ENCODE peak calls at places on chromosomes 2 and 18, in six cellular contexts. One of them, this sample, is unnamed. For H3K27me3, the result is how much of the 10 kb centered on the place peaks cover.

GRCh38 chr2:64226611-64227010 is 82.4 kb upstream of the PELI1 start:
- DNase-seq in aorta: no peak
- DNase-seq in heart left ventricle: no peak
- DNase-seq in testis: no peak
- DNase-seq in breast epithelium: no peak
- DNase-seq in left lung: no peak
- DNase-seq in this sample: no peak

GRCh38 chr2:23656597-23656973 is 270.3 kb downstream of the ATAD2B start:
- DNase-seq in left lung: no peak
- DNase-seq in testis: no peak
- DNase-seq in breast epithelium: no peak
- DNase-seq in aorta: no peak
- DNase-seq in heart left ventricle: no peak
- DNase-seq in this sample: peak

GRCh38 chr18:6683112-6683876 is 46.2 kb upstream of the ARHGAP28 start:
- DNase-seq in heart left ventricle: peak
- DNase-seq in testis: peak
- DNase-seq in aorta: no peak
- DNase-seq in left lung: no peak
- DNase-seq in breast epithelium: no peak
- DNase-seq in this sample: no peak

GRCh38 chr2:172087780-172088244 is 2.5 kb downstream of the DLX1 start:
- DNase-seq in heart left ventricle: no peak
- DNase-seq in breast epithelium: no peak
- DNase-seq in left lung: no peak
- DNase-seq in aorta: no peak
- DNase-seq in testis: no peak
- DNase-seq in this sample: no peak

GRCh38 chr2:54360055-54360792 is 95.9 kb upstream of the SPTBN1 start:
- DNase-seq in heart left ventricle: peak
- DNase-seq in aorta: no peak
- DNase-seq in testis: peak
- DNase-seq in left lung: no peak
- DNase-seq in breast epithelium: no peak
- DNase-seq in this sample: peak

GRCh38 chr18:23283933-23284430 is 148.7 kb downstream of the CABLES1 start:
- DNase-seq in heart left ventricle: no peak
- DNase-seq in aorta: no peak
- DNase-seq in left lung: no peak
- DNase-seq in breast epithelium: no peak
- DNase-seq in testis: no peak
- DNase-seq in this sample: peak

GRCh38 chr2:2743164-2743571 is 412.1 kb upstream of the MYT1L start:
- DNase-seq in testis: peak
- DNase-seq in aorta: peak
- DNase-seq in breast epithelium: no peak
- DNase-seq in heart left ventricle: peak
- DNase-seq in left lung: peak
- DNase-seq in this sample: peak

GRCh38 chr2:8061219-8061618 is 620.6 kb upstream of the ID2 start:
- DNase-seq in breast epithelium: no peak
- DNase-seq in heart left ventricle: no peak
- DNase-seq in aorta: no peak
- DNase-seq in left lung: no peak
- DNase-seq in testis: no peak
- DNase-seq in this sample: no peak

GRCh38 chr2:10408649-10409579 is 39.2 kb downstream of the ODC1 start:
- DNase-seq in left lung: peak
- DNase-seq in aorta: peak
- DNase-seq in testis: peak
- DNase-seq in heart left ventricle: peak
- DNase-seq in breast epithelium: peak
- DNase-seq in this sample: peak

GRCh38 chr2:222296911-222297599 is 1.7 kb downstream of the PAX3 start:
- DNase-seq in testis: no peak
- DNase-seq in breast epithelium: no peak
- DNase-seq in heart left ventricle: no peak
- DNase-seq in aorta: no peak
- DNase-seq in left lung: no peak
- DNase-seq in this sample: no peak

GRCh38 chr2:126729896-126730295 is 73.9 kb downstream of the GYPC start:
- DNase-seq in heart left ventricle: no peak
- DNase-seq in aorta: no peak
- DNase-seq in left lung: no peak
- DNase-seq in testis: no peak
- DNase-seq in breast epithelium: no peak
- DNase-seq in this sample: no peak

GRCh38 chr2:214881647-214882205 is 72.2 kb upstream of the BARD1 start:
- DNase-seq in breast epithelium: no peak
- DNase-seq in heart left ventricle: no peak
- DNase-seq in aorta: no peak
- DNase-seq in testis: no peak
- DNase-seq in left lung: no peak
- DNase-seq in this sample: no peak

GRCh38 chr18:49691177-49691608 is 122.1 kb downstream of the ACAA2 start:
- DNase-seq in breast epithelium: no peak
- DNase-seq in testis: no peak
- DNase-seq in aorta: peak
- DNase-seq in heart left ventricle: no peak
- DNase-seq in left lung: no peak
- DNase-seq in this sample: peak

GRCh38 chr2:56357655-56358295 is 174.0 kb downstream of the CCDC85A start:
- DNase-seq in heart left ventricle: no peak
- DNase-seq in breast epithelium: no peak
- DNase-seq in aorta: no peak
- DNase-seq in left lung: no peak
- DNase-seq in testis: no peak
- DNase-seq in this sample: no peak

GRCh38 chr2:60312618-60313017 is 240.8 kb downstream of the BCL11A start:
- DNase-seq in testis: no peak
- DNase-seq in heart left ventricle: no peak
- DNase-seq in left lung: no peak
- DNase-seq in breast epithelium: no peak
- DNase-seq in aorta: no peak
- DNase-seq in this sample: no peak

GRCh38 chr2:215607790-215608189 is 171.9 kb upstream of the FN1 start:
- DNase-seq in left lung: no peak
- DNase-seq in testis: no peak
- DNase-seq in breast epithelium: no peak
- DNase-seq in heart left ventricle: no peak
- DNase-seq in aorta: no peak
- DNase-seq in this sample: no peak

GRCh38 chr2:199392363-199392762 is 65.4 kb downstream of the SATB2 start:
- DNase-seq in breast epithelium: no peak
- DNase-seq in aorta: no peak
- DNase-seq in testis: no peak
- DNase-seq in heart left ventricle: no peak
- DNase-seq in left lung: no peak
- DNase-seq in this sample: no peak

GRCh38 chr2:218839430-218839829 is 7.8 kb upstream of the PRKAG3 start:
- DNase-seq in breast epithelium: no peak
- DNase-seq in left lung: no peak
- DNase-seq in aorta: peak
- DNase-seq in testis: no peak
- DNase-seq in heart left ventricle: no peak
- DNase-seq in this sample: no peak
- H3K27ac ChIP-seq in breast epithelium: no peak
- H3K27ac ChIP-seq in left lung: no peak
- H3K27ac ChIP-seq in aorta: no peak
- H3K27ac ChIP-seq in testis: no peak
- H3K27ac ChIP-seq in heart left ventricle: peak
- H3K27ac ChIP-seq in this sample: no peak

GRCh38 chr2:118990757-118991545 is 49.0 kb downstream of the MARCO start:
- DNase-seq in aorta: no peak
- DNase-seq in left lung: peak
- DNase-seq in testis: no peak
- DNase-seq in breast epithelium: no peak
- DNase-seq in heart left ventricle: peak
- DNase-seq in this sample: no peak

GRCh38 chr2:118989481-118989880 is 47.5 kb downstream of the MARCO start:
- DNase-seq in left lung: peak
- DNase-seq in breast epithelium: no peak
- DNase-seq in testis: no peak
- DNase-seq in heart left ventricle: peak
- DNase-seq in aorta: no peak
- DNase-seq in this sample: no peak

GRCh38 chr2:118988706-118989105 is 46.7 kb downstream of the MARCO start:
- DNase-seq in breast epithelium: no peak
- DNase-seq in aorta: no peak
- DNase-seq in heart left ventricle: peak
- DNase-seq in left lung: peak
- DNase-seq in testis: no peak
- DNase-seq in this sample: no peak

GRCh38 chr2:118986733-118987132 is 44.7 kb downstream of the MARCO start:
- DNase-seq in testis: no peak
- DNase-seq in breast epithelium: no peak
- DNase-seq in aorta: no peak
- DNase-seq in heart left ventricle: no peak
- DNase-seq in left lung: peak
- DNase-seq in this sample: no peak

DNA sequence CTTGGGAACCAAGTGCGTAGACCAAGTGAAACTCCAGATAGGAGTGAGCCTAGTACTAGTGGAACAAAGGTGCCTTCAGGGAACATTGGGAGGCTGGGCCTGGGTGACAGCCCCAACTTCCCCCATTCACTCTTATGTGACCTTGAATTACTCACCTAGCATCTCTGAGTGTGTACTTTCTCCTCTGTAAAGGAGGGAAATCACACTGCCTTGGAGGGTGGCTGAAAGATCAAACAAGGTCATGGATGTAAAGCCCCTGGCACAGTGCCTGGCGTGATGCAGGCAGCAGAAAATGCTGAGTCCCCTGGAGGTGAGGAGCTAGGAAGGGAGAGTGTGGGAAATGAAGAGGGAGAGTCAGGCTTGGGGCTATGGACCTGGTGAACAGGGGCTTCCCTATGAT is 45.9 kb downstream of the MARCO start:
- DNase-seq in heart left ventricle: peak
- DNase-seq in left lung: peak
- DNase-seq in testis: no peak
- DNase-seq in aorta: no peak
- DNase-seq in breast epithelium: no peak
- DNase-seq in this sample: no peak
- H3K27me3 ChIP-seq in heart left ventricle: under half
- H3K27me3 ChIP-seq in left lung: under half
- H3K27me3 ChIP-seq in testis: under half
- H3K27me3 ChIP-seq in aorta: under half
- H3K27me3 ChIP-seq in breast epithelium: under half
- H3K27me3 ChIP-seq in this sample: under half

GRCh38 chr2:9344434-9344833 is 78.9 kb downstream of the ITGB1BP1 start:
- DNase-seq in testis: no peak
- DNase-seq in aorta: no peak
- DNase-seq in heart left ventricle: no peak
- DNase-seq in breast epithelium: no peak
- DNase-seq in left lung: no peak
- DNase-seq in this sample: no peak

GRCh38 chr2:9345343-9345742 is 78.0 kb downstream of the ITGB1BP1 start:
- DNase-seq in aorta: no peak
- DNase-seq in heart left ventricle: no peak
- DNase-seq in breast epithelium: no peak
- DNase-seq in testis: no peak
- DNase-seq in left lung: no peak
- DNase-seq in this sample: no peak

GRCh38 chr2:9347411-9347853 is 75.9 kb downstream of the ITGB1BP1 start:
- DNase-seq in breast epithelium: no peak
- DNase-seq in aorta: peak
- DNase-seq in heart left ventricle: peak
- DNase-seq in testis: peak
- DNase-seq in left lung: peak
- DNase-seq in this sample: no peak

GRCh38 chr2:9345997-9346396 is 77.3 kb downstream of the ITGB1BP1 start:
- DNase-seq in breast epithelium: no peak
- DNase-seq in testis: no peak
- DNase-seq in heart left ventricle: no peak
- DNase-seq in left lung: no peak
- DNase-seq in aorta: no peak
- DNase-seq in this sample: no peak

GRCh38 chr2:9346885-9347284 is 76.4 kb downstream of the ITGB1BP1 start:
- DNase-seq in testis: no peak
- DNase-seq in breast epithelium: no peak
- DNase-seq in left lung: no peak
- DNase-seq in heart left ventricle: no peak
- DNase-seq in aorta: no peak
- DNase-seq in this sample: no peak
- H3K27ac ChIP-seq in testis: peak
- H3K27ac ChIP-seq in breast epithelium: peak
- H3K27ac ChIP-seq in left lung: peak
- H3K27ac ChIP-seq in heart left ventricle: peak
- H3K27ac ChIP-seq in aorta: no peak
- H3K27ac ChIP-seq in this sample: no peak

GRCh38 chr2:109070290-109070689 is 58.7 kb upstream of the SH3RF3 start:
- DNase-seq in aorta: no peak
- DNase-seq in testis: no peak
- DNase-seq in breast epithelium: no peak
- DNase-seq in left lung: no peak
- DNase-seq in heart left ventricle: no peak
- DNase-seq in this sample: peak
- H3K27me3 ChIP-seq in aorta: under half
- H3K27me3 ChIP-seq in testis: under half
- H3K27me3 ChIP-seq in breast epithelium: under half
- H3K27me3 ChIP-seq in left lung: under half
- H3K27me3 ChIP-seq in heart left ventricle: under half
- H3K27me3 ChIP-seq in this sample: under half